ENCODE peak calls at places on chromosomes 16 and 17, in eight cellular contexts. W is heart left ventricle, U is sigmoid colon, H is transverse colon, R is H1, B is breast epithelium, X is K562, J is A549. A is an unnamed sample.

GRCh38 chr16:63983401-63983800 is 1138.5 kb downstream of the CDH11 start:
- DNase-seq in W (no peak), J (no peak), B (no peak), U (no peak), R (no peak), X (no peak), H (no peak), A (no peak)

GRCh38 chr16:68272501-68273209 is 8.3 kb downstream of the SLC7A6 start:
- DNase-seq in B (no peak), X (no peak), W (no peak), J (no peak), U (no peak), H (peak), R (no peak), A (no peak)

GRCh38 chr16:57577691-57578224 is 35.3 kb downstream of the ADGRG5 start:
- DNase-seq in H (no peak), R (no peak), X (no peak), W (no peak), B (no peak), J (no peak), U (no peak), A (no peak)

GRCh38 chr16:78743556-78743955 is 644.1 kb downstream of the WWOX start:
- DNase-seq in B (no peak), W (no peak), R (no peak), U (no peak), X (no peak), H (no peak), J (no peak), A (no peak)

GRCh38 chr16:84782841-84783240 is 36.9 kb upstream of the CRISPLD2 start:
- DNase-seq in U (no peak), W (no peak), B (no peak), J (no peak), H (no peak), X (no peak), R (no peak), A (no peak)

GRCh38 chr17:37821025-37821713 is 76.3 kb upstream of the HNF1B start:
- DNase-seq in J (no peak), U (no peak), B (no peak), R (no peak), X (no peak), W (no peak), H (no peak), A (peak)

GRCh38 chr16:30377812-30378235 is 3.2 kb downstream of the MYL11 start:
- DNase-seq in X (no peak), W (peak), R (no peak), B (peak), J (peak), H (peak), U (peak), A (peak)

GRCh38 chr16:86052115-86052670 is 153.2 kb downstream of the IRF8 start:
- DNase-seq in H (no peak), B (no peak), R (no peak), J (no peak), X (no peak), U (peak), W (no peak), A (no peak)

GRCh38 chr17:21368545-21369246 is 7.5 kb upstream of the KCNJ12 start:
- DNase-seq in J (no peak), W (no peak), B (no peak), R (no peak), X (no peak), H (no peak), U (no peak), A (no peak)

GRCh38 chr17:29588017-29588557 is 1.4 kb downstream of the GIT1 start:
- DNase-seq in W (peak), H (no peak), U (no peak), X (no peak), R (no peak), B (no peak), J (no peak), A (no peak)

GRCh38 chr16:83338941-83339340 is 468.8 kb upstream of the HSBP1 start:
- DNase-seq in W (no peak), B (no peak), R (no peak), H (no peak), X (no peak), J (no peak), U (no peak), A (no peak)

GRCh38 chr16:83348991-83349390 is 458.8 kb upstream of the HSBP1 start:
- DNase-seq in B (no peak), W (no peak), H (no peak), U (no peak), R (no peak), J (no peak), X (no peak), A (no peak)

GRCh38 chr16:83338138-83338537 is 469.6 kb upstream of the HSBP1 start:
- DNase-seq in U (no peak), W (no peak), R (no peak), H (no peak), J (no peak), B (no peak), X (no peak), A (no peak)

GRCh38 chr16:83345846-83346245 is 461.9 kb upstream of the HSBP1 start:
- DNase-seq in U (no peak), J (no peak), W (no peak), B (no peak), H (no peak), R (no peak), X (no peak), A (no peak)

GRCh38 chr16:83344014-83344413 is 463.8 kb upstream of the HSBP1 start:
- DNase-seq in W (no peak), R (no peak), J (no peak), X (no peak), U (no peak), H (no peak), B (no peak), A (no peak)
- TF ChIP-seq POLR2A in W (no peak), R (no peak), J (no peak), X (no peak), U (no peak), H (no peak), B (no peak), A (no peak)

GRCh38 chr17:15492186-15492585 is 24.8 kb upstream of the CDRT4 start:
- DNase-seq in U (no peak), X (no peak), B (no peak), W (no peak), J (no peak), R (no peak), H (no peak), A (no peak)
- TF ChIP-seq POLR2A in U (no peak), X (no peak), B (no peak), W (no peak), J (no peak), R (no peak), H (no peak), A (no peak)

GRCh38 chr17:42670199-42670924 is 6.4 kb downstream of the PLEKHH3 start:
- DNase-seq in H (no peak), R (no peak), W (no peak), J (no peak), B (no peak), U (no peak), X (peak), A (no peak)
- TF ChIP-seq POLR2A in H (no peak), R (no peak), W (no peak), J (no peak), B (no peak), U (no peak), X (no peak), A (no peak)

DNA sequence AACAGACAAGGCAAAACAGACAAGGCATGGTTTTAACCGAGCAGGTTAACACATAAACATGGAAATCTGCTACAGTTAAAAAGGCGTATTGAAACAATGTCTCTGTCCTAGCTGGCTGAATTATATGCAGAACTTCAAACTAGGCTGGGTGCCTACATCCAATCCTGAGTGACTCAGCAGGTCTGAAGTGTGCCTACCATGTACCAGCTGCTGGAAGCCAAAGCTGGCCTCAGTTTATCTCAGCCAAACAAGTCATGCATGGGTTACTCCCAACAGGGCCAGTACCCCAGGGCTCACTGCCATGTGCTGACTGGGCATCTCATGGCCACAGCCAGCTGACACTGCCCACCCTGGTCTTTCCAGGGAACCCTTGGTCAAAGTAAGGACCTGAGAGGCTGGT is 4.0 kb downstream of the C1QBP start:
- DNase-seq in W (no peak), X (no peak), J (no peak), U (no peak), R (no peak), H (no peak), B (no peak), A (no peak)
- TF ChIP-seq POLR2A in W (no peak), X (no peak), J (no peak), U (no peak), R (no peak), H (no peak), B (no peak), A (no peak)

GRCh38 chr17:75723201-75723930 is 2.1 kb downstream of the ITGB4 start:
- DNase-seq in X (no peak), R (no peak), B (no peak), W (no peak), U (no peak), H (peak), J (no peak), A (no peak)
- TF ChIP-seq POLR2A in X (no peak), R (no peak), B (no peak), W (no peak), U (no peak), H (peak), J (no peak), A (no peak)

DNA sequence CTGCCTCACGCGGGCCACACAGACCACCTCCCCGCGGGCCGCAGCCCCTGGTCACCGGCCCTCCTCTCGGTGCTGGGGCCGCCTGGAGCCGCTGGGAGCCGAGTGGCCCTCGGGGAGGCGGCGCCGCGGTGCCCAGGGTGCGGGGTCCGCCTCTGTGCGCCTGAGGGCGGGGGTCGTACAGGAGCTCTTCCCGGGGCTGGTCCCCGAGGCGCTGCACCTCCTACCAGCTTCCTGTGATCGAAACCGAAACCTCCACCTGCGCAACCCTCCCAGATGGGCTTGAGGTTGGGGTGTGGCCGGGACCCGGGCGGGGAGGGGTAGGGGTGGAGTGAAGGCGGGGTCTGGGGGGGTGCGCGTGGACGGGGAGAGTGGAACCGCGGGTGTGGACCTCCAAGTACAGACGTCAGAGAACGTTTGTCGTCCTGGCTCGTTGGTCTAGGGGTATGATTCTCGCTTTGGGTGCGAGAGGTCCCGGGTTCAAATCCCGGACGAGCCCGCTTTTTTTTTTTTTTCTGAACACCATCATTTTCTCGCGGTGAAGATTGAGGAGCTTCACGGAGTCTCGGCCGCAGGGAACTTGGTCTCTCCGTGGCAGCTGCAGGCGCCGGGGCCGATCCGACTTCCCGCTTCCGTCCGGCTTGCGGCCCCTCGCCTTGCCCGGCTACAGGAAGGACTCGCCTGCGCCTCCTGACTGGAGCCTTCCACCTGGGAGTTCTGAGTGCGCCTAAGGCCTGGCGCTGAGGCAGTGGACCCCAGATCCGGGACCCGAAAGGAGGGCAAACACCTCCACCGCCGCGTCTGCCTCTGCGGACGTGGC is 23.9 kb downstream of the ZNF213 start:
- DNase-seq in J (peak), X (peak), R (no peak), W (peak), U (peak), H (peak), B (peak), A (peak)
- TF ChIP-seq POLR2A in J (peak), X (peak), R (peak), W (no peak), U (no peak), H (peak), B (no peak), A (no peak)

DNA sequence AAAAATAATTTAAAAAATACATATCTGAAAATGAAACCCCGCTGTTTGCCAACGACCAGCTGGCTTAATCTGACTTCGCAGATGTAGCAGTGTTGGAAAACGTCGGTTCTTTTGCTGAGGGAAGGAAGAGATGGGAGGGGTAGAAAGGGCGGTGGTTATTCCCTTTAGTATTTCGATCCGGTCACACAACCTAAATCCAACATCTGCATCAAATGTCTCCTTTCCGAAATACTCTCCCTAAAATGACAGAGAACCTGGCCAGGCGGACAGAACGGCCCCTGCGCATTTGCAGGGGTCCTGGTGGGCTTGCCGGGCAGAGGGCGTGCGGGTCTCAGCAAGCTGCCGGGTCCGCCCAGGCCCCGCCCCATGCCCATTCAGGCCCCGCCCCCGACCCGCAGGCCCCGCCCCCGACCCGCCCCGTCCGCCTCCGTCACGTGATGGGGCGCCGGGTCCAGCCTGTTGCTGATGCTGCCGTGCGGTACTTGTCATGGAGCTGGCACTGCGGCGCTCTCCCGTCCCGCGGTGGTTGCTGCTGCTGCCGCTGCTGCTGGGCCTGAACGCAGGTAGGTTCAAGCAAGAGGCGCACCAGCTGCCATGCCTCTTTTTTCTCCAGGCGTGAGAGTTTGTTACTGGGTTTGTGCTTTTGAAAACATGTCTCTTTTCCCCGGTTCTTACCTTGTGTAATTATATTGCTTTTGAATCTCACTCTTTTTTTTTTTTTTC is at the start of gene SCPEP1:
- DNase-seq in H (peak), B (peak), R (peak), W (peak), X (peak), J (peak), U (peak), A (peak)
- TF ChIP-seq POLR2A in H (peak), B (peak), R (peak), W (no peak), X (no peak), J (peak), U (peak), A (no peak)

DNA sequence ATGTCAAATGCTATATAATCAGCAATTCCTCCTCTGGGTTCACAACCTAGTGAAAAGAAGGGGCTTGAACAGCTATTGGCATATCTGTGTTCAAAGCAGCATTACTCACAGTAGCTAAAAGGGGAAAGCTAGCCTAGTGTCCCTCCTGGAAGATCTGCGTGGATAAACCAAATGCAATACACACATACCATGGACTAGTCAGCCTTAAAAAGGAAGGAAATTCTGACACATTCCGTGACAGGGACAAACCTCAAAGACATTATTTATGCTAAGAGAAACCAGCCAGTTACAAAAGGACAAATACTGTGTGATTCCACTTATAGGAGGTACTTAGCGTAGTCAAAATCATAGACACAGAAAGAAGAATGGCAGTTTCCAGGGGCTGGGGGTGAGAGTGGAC is 90.1 kb downstream of the XYLT1 start:
- DNase-seq in U (no peak), J (no peak), H (no peak), X (no peak), W (no peak), R (no peak), B (no peak), A (no peak)
- TF ChIP-seq POLR2A in U (no peak), J (no peak), H (peak), X (no peak), W (no peak), R (no peak), B (no peak), A (no peak)

GRCh38 chr16:716250-716607 is 1.3 kb downstream of the METRN start:
- DNase-seq in W (no peak), X (peak), B (no peak), R (no peak), H (no peak), U (no peak), J (no peak), A (no peak)
- TF ChIP-seq POLR2A in W (no peak), X (peak), B (no peak), R (peak), H (no peak), U (no peak), J (no peak), A (no peak)

DNA sequence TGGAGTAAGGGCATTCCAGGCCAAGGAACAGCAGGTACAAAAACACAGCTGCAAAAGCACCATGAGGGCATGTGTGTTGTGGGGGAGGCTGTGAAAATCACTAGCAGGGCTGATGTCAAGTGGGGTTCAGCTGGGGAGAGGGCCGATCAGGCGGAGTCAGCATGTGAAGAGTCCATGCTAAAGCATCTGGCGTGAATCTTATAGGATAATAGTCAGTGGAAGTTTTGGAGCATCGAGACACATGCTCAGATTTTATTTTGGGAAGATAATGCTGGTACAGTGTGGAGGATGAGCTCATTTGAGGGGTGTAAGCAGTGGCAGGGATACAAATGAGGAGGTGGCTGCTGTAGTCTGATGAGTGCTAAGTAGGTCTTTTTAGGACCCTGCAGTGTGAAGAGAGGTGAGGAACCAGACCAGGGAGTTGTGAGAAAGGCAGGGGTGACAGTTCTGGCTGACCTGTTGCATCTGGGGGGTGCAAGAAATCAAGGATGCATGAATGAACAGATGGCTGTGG is 30.3 kb downstream of the MMD start:
- DNase-seq in J (no peak), U (no peak), B (no peak), W (no peak), H (no peak), X (no peak), R (no peak), A (no peak)
- TF ChIP-seq POLR2A in J (no peak), U (no peak), B (no peak), W (no peak), H (no peak), X (no peak), R (no peak), A (no peak)